ENCODE peak calls at places on chromosomes 6 and 20, in seven cellular contexts. R is T-helper 1 cell; P is posterior cingulate gyrus; W is sciatic nerve; H is NK-92 treated with Interleukin-12 subunit alpha and Interleukin-12 subunit beta, amount 100 ng/mL, for 24 hours; M is AG08396; Q is small intestine. I is an unnamed sample.

GRCh38 chr6:169977434-169978265 is 226.2 kb downstream of the ERMARD start:
- DNase-seq in H (no peak), Q (no peak), W (peak), M (no peak), R (no peak), P (no peak), I (no peak)

GRCh38 chr6:97437087-97437486 is 154.1 kb upstream of the MMS22L start:
- DNase-seq in M (peak), P (no peak), R (no peak), H (no peak), W (no peak), Q (peak), I (no peak)

GRCh38 chr6:50410577-50410976 is 302.7 kb upstream of the TFAP2D start:
- DNase-seq in P (no peak), H (no peak), Q (no peak), R (no peak), W (no peak), M (no peak), I (no peak)

GRCh38 chr20:63976980-63977391 is 2.5 kb downstream of the SAMD10 start:
- DNase-seq in W (no peak), R (no peak), H (no peak), M (no peak), P (no peak), Q (no peak), I (no peak)

GRCh38 chr6:141548969-141549368 is 583.8 kb upstream of the GJE1 start:
- DNase-seq in H (no peak), P (no peak), W (no peak), M (no peak), Q (no peak), R (no peak), I (no peak)

GRCh38 chr6:104828478-104828877 is 31.2 kb downstream of the HACE1 start:
- DNase-seq in P (no peak), Q (no peak), H (no peak), M (no peak), W (no peak), R (no peak), I (no peak)

GRCh38 chr6:136174510-136174909 is 75.6 kb downstream of the MTFR2 start:
- DNase-seq in R (no peak), P (no peak), W (no peak), H (no peak), M (no peak), Q (no peak), I (no peak)

GRCh38 chr6:122778334-122778733 is 1.2 kb upstream of the FABP7 start:
- DNase-seq in M (no peak), Q (no peak), W (no peak), P (no peak), H (no peak), R (no peak), I (no peak)

GRCh38 chr20:22576273-22576672 is 8.1 kb downstream of the FOXA2 start:
- DNase-seq in M (no peak), P (no peak), Q (no peak), R (no peak), H (no peak), W (no peak), I (no peak)

GRCh38 chr6:143125455-143125854 is 64.8 kb downstream of the AIG1 start:
- DNase-seq in Q (no peak), H (no peak), R (no peak), W (no peak), M (no peak), P (no peak), I (no peak)

GRCh38 chr6:53860511-53860910 is 65.7 kb downstream of the LRRC1 start:
- DNase-seq in Q (no peak), P (no peak), W (no peak), M (no peak), H (no peak), R (no peak), I (no peak)